ENCODE peak calls at places on chromosome 21, in seven cellular contexts. J is IMR-90, N is mesendoderm, S is mesenchymal stem cell, M is H1, Y is H9, V is neuronal stem cell. R is an unnamed sample.
A peak's percentile ranks its signal among the peaks of the same experiment; 100 is the strongest.

GRCh38 chr21:41373253-41373652 is 11.4 kb downstream of the MX2 start:
- DNase-seq in J (no peak), N (no peak), S (no peak), M (no peak), Y (no peak), V (no peak), R (no peak)

GRCh38 chr21:40605094-40605493 is 241.9 kb downstream of the DSCAM start:
- DNase-seq in J (no peak), N (no peak), S (no peak), M (no peak), Y (no peak), V (no peak), R (no peak)

GRCh38 chr21:37079211-37079824 is 6.3 kb downstream of the TTC3 start:
- DNase-seq in J (no peak), N (no peak), S (no peak), M (no peak), Y (no peak), V (no peak), R (no peak)

GRCh38 chr21:33254766-33255165 is 11.4 kb upstream of the IL10RB start:
- DNase-seq in J (no peak), N (no peak), S (no peak), M (no peak), Y (no peak), V (no peak), R (no peak)

GRCh38 chr21:31557956-31558838 is 101.3 kb upstream of the SOD1 start:
- DNase-seq in J (no peak), N (peak; percentile 77), S (peak; percentile 38), M (no peak), Y (peak; percentile 48), V (peak; percentile 55), R (peak; percentile 65)

GRCh38 chr21:16891821-16892220 is 621.0 kb upstream of the CXADR start:
- DNase-seq in J (peak; percentile 60), N (peak; percentile 76), S (no peak), M (no peak), Y (no peak), V (no peak), R (peak; percentile 28)

GRCh38 chr21:16533692-16534407 is 804.1 kb downstream of the USP25 start:
- DNase-seq in J (no peak), N (no peak), S (no peak), M (no peak), Y (no peak), V (no peak), R (no peak)

GRCh38 chr21:44765231-44766013 is 36.2 kb downstream of the UBE2G2 start:
- DNase-seq in J (no peak), N (peak; percentile 34), S (no peak), M (no peak), Y (no peak), V (no peak), R (peak; percentile 48)

GRCh38 chr21:29163381-29164115 is 33.1 kb downstream of the MAP3K7CL start:
- DNase-seq in J (no peak), N (no peak), S (peak; percentile 52), M (no peak), Y (no peak), V (no peak), R (peak; percentile 52)

GRCh38 chr21:45326169-45326833 is 38.6 kb upstream of the POFUT2 start:
- DNase-seq in J (peak; percentile 42), N (no peak), S (peak; percentile 57), M (no peak), Y (no peak), V (no peak), R (no peak)

GRCh38 chr21:39116761-39117425 is 66.4 kb downstream of the PSMG1 start:
- DNase-seq in J (no peak), N (no peak), S (no peak), M (no peak), Y (no peak), V (no peak), R (no peak)

GRCh38 chr21:39118604-39119215 is 64.5 kb downstream of the PSMG1 start:
- DNase-seq in J (no peak), N (no peak), S (no peak), M (no peak), Y (no peak), V (no peak), R (no peak)

GRCh38 chr21:39115659-39116235 is 67.5 kb downstream of the PSMG1 start:
- DNase-seq in J (no peak), N (no peak), S (no peak), M (no peak), Y (no peak), V (no peak), R (no peak)

GRCh38 chr21:39118061-39118460 is 65.2 kb downstream of the PSMG1 start:
- DNase-seq in J (no peak), N (no peak), S (no peak), M (no peak), Y (no peak), V (no peak), R (no peak)

GRCh38 chr21:39117571-39117970 is 65.7 kb downstream of the PSMG1 start:
- DNase-seq in J (no peak), N (no peak), S (no peak), M (no peak), Y (no peak), V (no peak), R (no peak)
- H3K4ac ChIP-seq in J (no peak overlapping the region), N (no peak overlapping the region), S (no peak overlapping the region), M (no peak overlapping the region), Y (no peak overlapping the region), V (no peak overlapping the region), R (no peak overlapping the region)

GRCh38 chr21:14686466-14687276 is 140.6 kb upstream of the SAMSN1 start:
- DNase-seq in J (no peak), N (no peak), S (no peak), M (no peak), Y (no peak), V (no peak), R (peak; percentile 19)
- H3K4ac ChIP-seq in J (no peak overlapping the region), N (no peak overlapping the region), S (no peak overlapping the region), M (no peak overlapping the region), Y (no peak overlapping the region), V (no peak overlapping the region), R (no peak overlapping the region)

DNA sequence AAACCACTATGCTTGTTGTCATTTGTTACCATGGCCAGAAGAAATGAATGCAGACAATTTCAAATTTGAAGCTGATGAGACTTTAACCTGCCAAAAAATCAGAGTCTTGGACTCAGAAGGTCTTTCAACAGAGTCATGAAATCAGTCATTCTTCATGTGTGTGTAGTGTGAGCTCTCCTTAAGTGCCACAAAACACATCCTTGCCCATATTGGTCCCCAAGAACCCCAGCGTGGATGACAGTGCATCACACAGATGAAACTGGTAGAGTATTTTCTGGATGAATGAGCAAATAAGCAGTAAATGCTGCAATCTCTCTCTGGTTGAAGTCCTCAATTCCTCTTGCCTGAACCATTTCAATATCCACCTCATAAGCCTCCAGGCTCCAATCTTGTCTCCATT is 28.7 kb upstream of the ETS2 start:
- DNase-seq in J (no peak), N (no peak), S (no peak), M (no peak), Y (no peak), V (no peak), R (no peak)
- H3K4ac ChIP-seq in J (peak overlapping the region; percentile 31), N (no peak overlapping the region), S (no peak overlapping the region), M (no peak overlapping the region), Y (no peak overlapping the region), V (no peak overlapping the region), R (no peak overlapping the region)

DNA sequence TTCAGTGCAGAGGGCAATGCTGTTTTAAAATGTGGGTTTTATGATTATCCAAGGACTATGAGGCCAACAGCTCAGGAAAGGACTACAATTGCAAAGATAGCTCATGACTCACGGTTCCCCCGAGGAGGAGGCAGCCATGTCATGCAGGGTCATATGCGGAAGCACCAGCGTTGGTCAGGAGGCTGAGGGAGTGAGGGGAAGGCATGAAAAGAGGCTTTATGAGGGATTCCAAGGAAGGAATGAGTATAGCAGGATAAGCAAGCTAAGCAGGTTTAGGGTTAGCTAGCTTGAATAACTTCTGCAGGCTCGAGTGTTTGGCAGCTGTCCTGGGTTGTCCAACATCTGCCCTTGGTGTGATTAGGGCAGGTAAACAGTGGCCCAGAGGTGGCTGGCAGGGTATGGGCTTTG is 495.1 kb downstream of the SETD4 start:
- DNase-seq in J (peak; percentile 95), N (peak; percentile 28), S (peak; percentile 92), M (no peak), Y (no peak), V (no peak), R (peak; percentile 97)
- H3K4ac ChIP-seq in J (peak overlapping the region; percentile 79), N (no peak overlapping the region), S (peak overlapping the region; percentile 78), M (no peak overlapping the region), Y (no peak overlapping the region), V (no peak overlapping the region), R (no peak overlapping the region)

GRCh38 chr21:42747746-42748351 is 94.4 kb downstream of the PDE9A start:
- DNase-seq in J (no peak), N (no peak), S (no peak), M (no peak), Y (no peak), V (no peak), R (no peak)
- H3K4ac ChIP-seq in J (no peak overlapping the region), N (no peak overlapping the region), S (no peak overlapping the region), M (no peak overlapping the region), Y (no peak overlapping the region), V (no peak overlapping the region), R (no peak overlapping the region)

GRCh38 chr21:46661211-46661625 is 25.7 kb downstream of the PRMT2 start:
- DNase-seq in J (peak; percentile 82), N (peak; percentile 90), S (peak; percentile 79), M (peak; percentile 61), Y (peak; percentile 80), V (peak; percentile 74), R (no peak)

GRCh38 chr21:46662367-46662654 is 26.8 kb downstream of the PRMT2 start:
- DNase-seq in J (no peak), N (no peak), S (no peak), M (no peak), Y (no peak), V (no peak), R (no peak)

GRCh38 chr21:46660505-46660904 is 25.0 kb downstream of the PRMT2 start:
- DNase-seq in J (no peak), N (peak; percentile 7), S (no peak), M (no peak), Y (no peak), V (no peak), R (no peak)

GRCh38 chr21:46662765-46663500 is 27.5 kb downstream of the PRMT2 start:
- DNase-seq in J (no peak), N (no peak), S (peak; percentile 13), M (no peak), Y (no peak), V (no peak), R (no peak)

GRCh38 chr21:46661627-46662366 is 26.3 kb downstream of the PRMT2 start:
- DNase-seq in J (no peak), N (no peak), S (no peak), M (no peak), Y (no peak), V (no peak), R (no peak)
- H3K4ac ChIP-seq in J (no peak overlapping the region), N (peak overlapping the region; percentile 5), S (no peak overlapping the region), M (peak overlapping the region; percentile 21), Y (no peak overlapping the region), V (peak overlapping the region; percentile 60), R (no peak overlapping the region)

DNA sequence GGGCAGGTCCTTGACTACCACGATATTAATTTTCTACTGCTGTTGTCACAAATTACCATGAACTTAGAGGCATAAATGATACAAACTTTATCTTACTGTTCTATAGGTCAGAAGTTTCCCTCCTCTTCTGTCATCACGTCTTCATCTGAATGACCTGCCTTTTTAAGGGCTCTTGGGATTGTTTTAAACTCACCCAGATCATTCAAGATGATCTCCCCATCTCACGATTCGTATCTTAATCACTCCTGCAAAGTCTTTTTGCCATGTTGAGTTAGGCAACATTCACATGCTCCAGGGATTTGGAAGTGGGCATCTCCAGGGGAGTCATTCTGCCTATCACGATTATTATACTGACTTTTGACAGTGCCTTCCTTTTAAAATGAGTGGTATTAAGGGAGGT is 32.1 kb downstream of the NCAM2 start:
- DNase-seq in J (no peak), N (no peak), S (no peak), M (no peak), Y (no peak), V (no peak), R (no peak)
- H3K4ac ChIP-seq in J (no peak overlapping the region), N (no peak overlapping the region), S (no peak overlapping the region), M (no peak overlapping the region), Y (no peak overlapping the region), V (no peak overlapping the region), R (no peak overlapping the region)